ENCODE peak calls at places on chromosome 10, in five cellular contexts. U is fibroblast of lung, H is ovary, K is colonic mucosa, E is Panc1. S is an unnamed sample.

GRCh38 chr10:73577788-73578187 is 13.4 kb downstream of the USP54 start:
- DNase-seq in U (peak), H (peak), K (peak), E (no peak), S (peak)

GRCh38 chr10:74208081-74208480 is 57.1 kb downstream of the ADK start:
- DNase-seq in U (no peak), H (no peak), K (peak), E (no peak), S (no peak)

GRCh38 chr10:112763916-112764520 is 186.0 kb upstream of the TCF7L2 start:
- DNase-seq in U (peak), H (no peak), K (no peak), E (no peak), S (no peak)

GRCh38 chr10:91511549-91512330 is 101.6 kb downstream of the HECTD2 start:
- DNase-seq in U (peak), H (no peak), K (no peak), E (no peak), S (no peak)

GRCh38 chr10:132942101-132942739 is at the start of gene CFAP46:
- DNase-seq in U (peak), H (peak), K (no peak), E (no peak), S (no peak)

GRCh38 chr10:104417629-104418292 is 64.1 kb downstream of the CFAP58 start:
- DNase-seq in U (peak), H (no peak), K (no peak), E (no peak), S (no peak)

GRCh38 chr10:84563355-84563754 is 235.0 kb downstream of the CCSER2 start:
- DNase-seq in U (no peak), H (no peak), K (peak), E (no peak), S (no peak)

GRCh38 chr10:44982496-44982895 is 3.9 kb upstream of the DEPP1 start:
- DNase-seq in U (no peak), H (peak), K (no peak), E (no peak), S (no peak)

GRCh38 chr10:122196218-122196617 is 74.9 kb upstream of the BTBD16 start:
- DNase-seq in U (no peak), H (no peak), K (no peak), E (no peak), S (no peak)

GRCh38 chr10:100364735-100365391 is 17.8 kb downstream of the SCD start:
- DNase-seq in U (peak), H (peak), K (peak), E (peak), S (no peak)

GRCh38 chr10:79246209-79246581 is 101.1 kb upstream of the PPIF start:
- DNase-seq in U (no peak), H (peak), K (no peak), E (no peak), S (peak)

GRCh38 chr10:89392974-89393373 is 551 bp downstream of the IFIT1 start:
- DNase-seq in U (peak), H (no peak), K (peak), E (no peak), S (no peak)

GRCh38 chr10:28139138-28139537 is 140.3 kb upstream of the ODAD2 start:
- DNase-seq in U (no peak), H (no peak), K (no peak), E (no peak), S (no peak)

GRCh38 chr10:15370741-15371701 is at the start of gene FAM171A1:
- DNase-seq in U (peak), H (peak), K (peak), E (no peak), S (no peak)

GRCh38 chr10:26994743-26995142 is 105.6 kb downstream of the ANKRD26 start:
- DNase-seq in U (no peak), H (no peak), K (no peak), E (no peak), S (no peak)

GRCh38 chr10:24762161-24762924 is 38.7 kb upstream of the ARHGAP21 start:
- DNase-seq in U (peak), H (no peak), K (no peak), E (no peak), S (no peak)

GRCh38 chr10:47330804-47331203 is 8.6 kb downstream of the GDF2 start:
- DNase-seq in U (no peak), H (no peak), K (peak), E (no peak), S (no peak)

GRCh38 chr10:101001225-101002035 is 1.8 kb downstream of the LZTS2 start:
- DNase-seq in U (peak), H (peak), K (peak), E (no peak), S (peak)

GRCh38 chr10:130232361-130233360 is 96.5 kb downstream of the GLRX3 start:
- DNase-seq in U (no peak), H (no peak), K (no peak), E (no peak), S (peak)

GRCh38 chr10:16386855-16387254 is 50.0 kb upstream of the PTER start:
- DNase-seq in U (no peak), H (no peak), K (no peak), E (no peak), S (no peak)

GRCh38 chr10:117541405-117541908 is 1.1 kb upstream of the EMX2 start:
- DNase-seq in U (no peak), H (peak), K (no peak), E (no peak), S (peak)

GRCh38 chr10:132036887-132037675 is 28.7 kb upstream of the JAKMIP3 start:
- DNase-seq in U (no peak), H (no peak), K (no peak), E (no peak), S (no peak)

GRCh38 chr10:104021246-104021645 is 54.3 kb downstream of the SLK start:
- DNase-seq in U (no peak), H (no peak), K (no peak), E (no peak), S (no peak)

GRCh38 chr10:130255777-130256176 is 119.6 kb downstream of the GLRX3 start:
- DNase-seq in U (no peak), H (no peak), K (no peak), E (no peak), S (no peak)

GRCh38 chr10:70617798-70618568 is 15.4 kb upstream of the PRF1 start:
- DNase-seq in U (peak), H (no peak), K (no peak), E (no peak), S (no peak)

GRCh38 chr10:120459185-120459584 is 2.2 kb downstream of the PLPP4 start:
- DNase-seq in U (no peak), H (no peak), K (no peak), E (no peak), S (no peak)

GRCh38 chr10:22103701-22104100 is 100.2 kb upstream of the DNAJC1 start:
- DNase-seq in U (peak), H (no peak), K (no peak), E (no peak), S (no peak)
- TF ChIP-seq CTCF in U (peak), H (no peak), K (no peak), E (peak), S (no peak)

DNA sequence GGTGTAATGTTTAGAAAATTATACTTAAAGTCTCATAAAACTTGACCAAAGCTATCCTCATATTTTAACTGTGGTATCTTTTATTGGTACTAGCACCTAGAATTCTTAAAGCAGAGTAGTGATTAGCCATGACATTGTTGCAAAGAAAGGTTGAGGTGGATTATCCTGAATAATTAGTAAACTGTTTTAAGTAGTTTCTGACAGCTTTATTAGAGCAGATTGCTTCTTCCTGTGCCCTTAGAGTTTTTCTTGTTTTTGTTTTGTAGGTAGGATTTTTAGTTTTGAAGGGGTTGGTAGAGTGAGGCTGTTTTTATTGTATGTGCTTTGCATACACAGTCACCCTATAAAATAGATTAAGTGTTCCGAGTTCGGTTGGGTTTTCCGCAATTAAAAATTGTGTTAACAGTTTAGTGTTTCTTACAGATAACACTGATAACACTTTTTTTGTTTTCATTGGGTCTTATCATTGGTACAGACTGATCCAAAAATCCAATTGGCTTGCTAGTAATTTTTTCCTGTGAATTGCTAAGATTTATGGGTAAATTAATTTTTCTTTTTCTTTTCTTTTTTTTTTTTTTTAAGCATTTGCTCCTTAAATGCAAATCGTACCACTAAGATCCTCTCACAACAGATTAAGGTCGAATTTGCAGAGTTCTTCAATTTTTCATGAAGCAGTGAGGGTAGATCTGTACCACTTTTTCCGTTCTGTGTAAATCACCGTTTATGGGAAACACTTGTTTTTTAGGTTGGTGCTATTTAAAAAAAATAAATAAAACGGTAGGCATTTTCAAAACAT is 2.1 kb upstream of the PBLD start:
- DNase-seq in U (no peak), H (no peak), K (no peak), E (no peak), S (no peak)
- H3K4me3 ChIP-seq in U (peak), H (peak), K (peak), E (peak), S (peak)

GRCh38 chr10:30039567-30039966 is 19.8 kb downstream of the JCAD start:
- DNase-seq in U (no peak), H (no peak), K (no peak), E (no peak), S (peak)

GRCh38 chr10:30041394-30042105 is 17.8 kb downstream of the JCAD start:
- DNase-seq in U (no peak), H (no peak), K (no peak), E (no peak), S (no peak)

GRCh38 chr10:30038961-30039536 is 20.3 kb downstream of the JCAD start:
- DNase-seq in U (no peak), H (no peak), K (no peak), E (no peak), S (peak)

GRCh38 chr10:30039988-30040387 is 19.4 kb downstream of the JCAD start:
- DNase-seq in U (no peak), H (no peak), K (no peak), E (no peak), S (no peak)

GRCh38 chr10:30040597-30040996 is 18.8 kb downstream of the JCAD start:
- DNase-seq in U (no peak), H (no peak), K (no peak), E (no peak), S (no peak)
- H3K27ac ChIP-seq in U (no peak), H (no peak), K (no peak), E (no peak), S (no peak)

DNA sequence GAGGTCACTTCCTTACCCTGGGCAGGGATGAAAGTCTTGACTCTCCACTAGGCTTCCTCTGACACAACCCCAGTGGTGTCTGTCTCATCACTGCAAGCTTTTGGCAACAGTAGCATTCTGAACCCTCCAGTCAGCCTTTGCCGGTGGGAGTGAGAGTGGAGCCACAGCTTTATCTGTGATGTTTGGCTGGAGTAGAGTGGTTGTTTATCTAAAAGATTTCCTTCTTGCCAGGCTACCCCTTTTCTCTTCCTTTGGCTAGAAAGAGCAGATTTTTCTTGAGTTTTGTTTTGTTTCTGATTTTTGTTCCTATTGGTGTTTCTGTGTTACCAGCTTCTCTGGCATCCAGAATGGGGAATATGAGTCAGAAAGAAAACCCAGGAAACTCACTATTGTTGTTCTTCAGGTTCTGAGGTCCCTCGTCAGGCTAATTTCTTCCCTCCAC is 98.9 kb upstream of the KIF5B start:
- DNase-seq in U (no peak), H (no peak), K (no peak), E (no peak), S (no peak)
- TF ChIP-seq CTCF in U (no peak), H (no peak), K (no peak), E (no peak), S (no peak)

GRCh38 chr10:3095373-3096139 is 28.2 kb downstream of the PFKP start:
- DNase-seq in U (peak), H (no peak), K (peak), E (peak), S (no peak)
- H3K4me3 ChIP-seq in U (peak), H (no peak), K (no peak), E (peak), S (peak)

GRCh38 chr10:13949844-13950542 is 363.2 kb downstream of the PRPF18 start:
- DNase-seq in U (peak), H (no peak), K (no peak), E (peak), S (no peak)
- H3K27ac ChIP-seq in U (peak), H (no peak), K (no peak), E (no peak), S (peak)

GRCh38 chr10:68223535-68224165 is 8.3 kb downstream of the ATOH7 start:
- DNase-seq in U (no peak), H (no peak), K (peak), E (no peak), S (no peak)
- TF ChIP-seq CTCF in U (no peak), H (no peak), K (no peak), E (peak), S (no peak)

GRCh38 chr10:116272497-116273221 is at the start of gene GFRA1:
- DNase-seq in U (peak), H (peak), K (no peak), E (no peak), S (no peak)
- H3K4me3 ChIP-seq in U (peak), H (peak), K (peak), E (peak), S (peak)